ENCODE peak calls at places on chromosomes 5 and 9, in six cellular contexts. One of them, this sample, is unnamed.

GRCh38 chr5:104266161-104266560 is 703.6 kb upstream of the NUDT12 start:
- DNase-seq in GM12878: no peak
- DNase-seq in HepG2: no peak
- DNase-seq in K562: no peak
- DNase-seq in H1: no peak
- DNase-seq in GM12892: no peak
- DNase-seq in this sample: no peak

GRCh38 chr9:105656131-105656921 is 5.9 kb upstream of the TAL2 start:
- DNase-seq in GM12892: peak
- DNase-seq in HepG2: no peak
- DNase-seq in H1: no peak
- DNase-seq in K562: peak
- DNase-seq in GM12878: no peak
- DNase-seq in this sample: peak

GRCh38 chr5:55694152-55694830 is 17.8 kb downstream of the SLC38A9 start:
- DNase-seq in H1: no peak
- DNase-seq in GM12878: no peak
- DNase-seq in HepG2: peak
- DNase-seq in K562: no peak
- DNase-seq in GM12892: no peak
- DNase-seq in this sample: no peak

GRCh38 chr5:421287-421880 is 21.6 kb upstream of the EXOC3 start:
- DNase-seq in GM12878: no peak
- DNase-seq in H1: no peak
- DNase-seq in HepG2: no peak
- DNase-seq in K562: no peak
- DNase-seq in GM12892: no peak
- DNase-seq in this sample: no peak

GRCh38 chr5:7759257-7759871 is 91.6 kb downstream of the CFAP90 start:
- DNase-seq in GM12892: no peak
- DNase-seq in H1: no peak
- DNase-seq in HepG2: no peak
- DNase-seq in GM12878: no peak
- DNase-seq in K562: no peak
- DNase-seq in this sample: no peak

GRCh38 chr5:168057905-168058304 is 233.5 kb upstream of the WWC1 start:
- DNase-seq in GM12878: no peak
- DNase-seq in K562: no peak
- DNase-seq in H1: no peak
- DNase-seq in HepG2: no peak
- DNase-seq in GM12892: no peak
- DNase-seq in this sample: no peak

GRCh38 chr9:127971357-127972315 is 9.2 kb downstream of the EEIG1 start:
- DNase-seq in GM12878: no peak
- DNase-seq in H1: no peak
- DNase-seq in K562: no peak
- DNase-seq in GM12892: no peak
- DNase-seq in HepG2: no peak
- DNase-seq in this sample: no peak

GRCh38 chr5:132961887-132962286 is 1.5 kb downstream of the AFF4 start:
- DNase-seq in K562: no peak
- DNase-seq in HepG2: no peak
- DNase-seq in H1: no peak
- DNase-seq in GM12892: no peak
- DNase-seq in GM12878: no peak
- DNase-seq in this sample: no peak

GRCh38 chr9:73152445-73152844 is 780 bp downstream of the ANXA1 start:
- DNase-seq in K562: no peak
- DNase-seq in H1: no peak
- DNase-seq in HepG2: no peak
- DNase-seq in GM12892: no peak
- DNase-seq in GM12878: no peak
- DNase-seq in this sample: no peak

GRCh38 chr9:13787234-13787833 is 507.8 kb upstream of the MPDZ start:
- DNase-seq in HepG2: no peak
- DNase-seq in GM12878: no peak
- DNase-seq in H1: no peak
- DNase-seq in GM12892: no peak
- DNase-seq in K562: no peak
- DNase-seq in this sample: no peak

GRCh38 chr5:149429839-149430721 is 51.0 kb upstream of the IL17B start:
- DNase-seq in H1: no peak
- DNase-seq in GM12892: no peak
- DNase-seq in GM12878: no peak
- DNase-seq in K562: peak
- DNase-seq in HepG2: peak
- DNase-seq in this sample: no peak

GRCh38 chr9:89314955-89315354 is 3.3 kb upstream of the SECISBP2 start:
- DNase-seq in H1: no peak
- DNase-seq in GM12878: no peak
- DNase-seq in GM12892: no peak
- DNase-seq in HepG2: no peak
- DNase-seq in K562: no peak
- DNase-seq in this sample: no peak

GRCh38 chr5:100889165-100889564 is 13.9 kb downstream of the ST8SIA4 start:
- DNase-seq in K562: no peak
- DNase-seq in HepG2: no peak
- DNase-seq in H1: no peak
- DNase-seq in GM12878: no peak
- DNase-seq in GM12892: no peak
- DNase-seq in this sample: no peak

GRCh38 chr5:60510049-60510448 is 189.9 kb downstream of the DEPDC1B start:
- DNase-seq in GM12892: no peak
- DNase-seq in HepG2: no peak
- DNase-seq in K562: no peak
- DNase-seq in H1: no peak
- DNase-seq in GM12878: no peak
- DNase-seq in this sample: no peak

GRCh38 chr5:135405082-135405481 is 6.1 kb upstream of the MACROH2A1 start:
- DNase-seq in K562: no peak
- DNase-seq in GM12878: no peak
- DNase-seq in H1: no peak
- DNase-seq in GM12892: no peak
- DNase-seq in HepG2: no peak
- DNase-seq in this sample: no peak

GRCh38 chr5:123756325-123756664 is 244.3 kb downstream of the CSNK1G3 start:
- DNase-seq in H1: no peak
- DNase-seq in GM12892: no peak
- DNase-seq in K562: no peak
- DNase-seq in GM12878: no peak
- DNase-seq in HepG2: no peak
- DNase-seq in this sample: no peak

GRCh38 chr9:84357235-84357634 is 16.7 kb upstream of the SLC28A3 start:
- DNase-seq in GM12892: no peak
- DNase-seq in HepG2: no peak
- DNase-seq in GM12878: no peak
- DNase-seq in H1: no peak
- DNase-seq in K562: no peak
- DNase-seq in this sample: no peak

DNA sequence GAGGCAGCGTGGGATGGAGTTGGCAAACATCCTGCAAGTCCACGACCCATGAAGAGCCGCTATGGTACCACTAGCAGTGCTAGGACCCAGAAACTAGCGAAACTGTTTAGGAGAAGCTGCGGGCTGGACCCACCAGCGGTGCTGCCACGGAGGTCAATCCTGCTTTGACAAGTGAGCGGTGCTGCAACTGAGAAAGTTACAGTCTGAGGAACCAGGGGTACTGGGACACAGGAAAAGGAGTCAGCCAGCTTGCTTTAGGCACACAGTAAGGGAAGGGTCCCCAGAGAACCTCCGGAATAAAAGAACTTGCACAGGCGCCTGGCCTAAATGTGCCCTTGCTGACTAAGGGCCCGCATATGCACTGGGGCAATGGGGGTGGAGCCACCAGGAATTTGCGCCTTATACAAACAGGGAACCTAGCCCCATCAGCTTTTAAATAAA is 23.6 kb upstream of the ANXA2R start:
- DNase-seq in H1: no peak
- DNase-seq in K562: no peak
- DNase-seq in GM12878: no peak
- DNase-seq in HepG2: no peak
- DNase-seq in GM12892: no peak
- DNase-seq in this sample: no peak
- TF ChIP-seq POLR2AphosphoS5 in H1: no peak
- TF ChIP-seq POLR2AphosphoS5 in K562: no peak
- TF ChIP-seq POLR2AphosphoS5 in GM12878: no peak
- TF ChIP-seq POLR2AphosphoS5 in HepG2: no peak
- TF ChIP-seq POLR2AphosphoS5 in GM12892: no peak
- TF ChIP-seq POLR2AphosphoS5 in this sample: no peak

DNA sequence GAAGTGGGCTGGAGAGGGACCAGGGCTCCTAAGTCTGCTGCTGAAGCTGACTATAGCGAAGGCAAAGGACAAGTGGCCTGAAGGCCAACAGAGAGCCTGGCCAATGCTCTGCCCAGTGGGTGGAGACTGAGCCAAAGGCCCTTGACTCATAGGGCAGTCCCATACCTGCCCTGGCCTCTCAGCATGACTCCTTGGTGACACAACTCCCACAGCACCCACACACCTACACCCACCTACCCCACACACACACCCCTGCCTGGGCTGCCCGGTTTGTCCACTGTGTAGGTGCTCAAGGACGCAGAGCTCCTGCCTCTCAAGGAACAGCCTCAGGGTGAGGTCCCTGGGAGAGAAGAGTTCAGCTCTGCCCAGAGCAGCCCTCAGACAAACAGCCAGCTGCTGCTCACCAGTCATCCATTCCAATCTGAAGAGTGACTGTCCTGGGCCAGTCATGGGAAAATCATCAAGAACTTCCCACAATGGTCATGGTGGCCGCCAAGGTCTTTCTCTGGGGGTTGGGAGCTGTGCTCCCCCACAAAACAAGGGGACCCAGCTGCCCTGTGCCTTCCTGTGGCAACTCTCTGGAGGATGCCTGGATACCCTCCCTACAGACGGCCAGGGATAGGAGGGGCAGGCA is 5.0 kb downstream of the TNIP1 start:
- DNase-seq in GM12892: no peak
- DNase-seq in K562: no peak
- DNase-seq in HepG2: no peak
- DNase-seq in GM12878: no peak
- DNase-seq in H1: no peak
- DNase-seq in this sample: no peak
- TF ChIP-seq POLR2A in GM12892: no peak
- TF ChIP-seq POLR2A in K562: no peak
- TF ChIP-seq POLR2A in HepG2: no peak
- TF ChIP-seq POLR2A in GM12878: peak
- TF ChIP-seq POLR2A in H1: no peak
- TF ChIP-seq POLR2A in this sample: no peak

GRCh38 chr9:114655689-114656088 is 1.9 kb downstream of the TEX53 start:
- DNase-seq in K562: no peak
- DNase-seq in H1: no peak
- DNase-seq in GM12878: no peak
- DNase-seq in GM12892: no peak
- DNase-seq in HepG2: no peak
- DNase-seq in this sample: no peak
- TF ChIP-seq TAF1 in K562: no peak
- TF ChIP-seq TAF1 in H1: no peak
- TF ChIP-seq TAF1 in GM12878: no peak
- TF ChIP-seq TAF1 in GM12892: no peak
- TF ChIP-seq TAF1 in HepG2: no peak
- TF ChIP-seq TAF1 in this sample: no peak

DNA sequence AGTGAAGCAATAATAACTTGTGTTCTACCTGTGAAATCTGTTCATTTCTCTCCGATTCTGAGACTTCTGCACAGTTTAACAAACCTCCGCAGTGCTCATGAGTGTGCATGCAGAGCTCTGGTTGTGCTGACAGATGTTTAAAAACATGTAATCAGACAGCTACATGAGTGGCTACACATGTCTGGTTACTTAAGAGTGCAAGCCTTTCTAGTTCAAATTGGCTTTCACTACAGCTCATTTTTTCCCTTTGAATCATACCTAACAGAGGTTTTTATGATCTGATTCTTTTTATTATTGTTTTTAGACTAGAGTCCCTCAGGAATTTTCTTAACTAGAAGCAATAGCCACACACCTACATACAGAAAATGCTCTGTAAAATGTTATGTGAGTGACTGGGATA is 310.2 kb downstream of the ARRDC3 start:
- DNase-seq in GM12878: no peak
- DNase-seq in GM12892: no peak
- DNase-seq in K562: no peak
- DNase-seq in HepG2: no peak
- DNase-seq in H1: no peak
- DNase-seq in this sample: no peak
- TF ChIP-seq POLR2AphosphoS5 in GM12878: no peak
- TF ChIP-seq POLR2AphosphoS5 in GM12892: no peak
- TF ChIP-seq POLR2AphosphoS5 in K562: no peak
- TF ChIP-seq POLR2AphosphoS5 in HepG2: no peak
- TF ChIP-seq POLR2AphosphoS5 in H1: no peak
- TF ChIP-seq POLR2AphosphoS5 in this sample: no peak

GRCh38 chr5:180844432-180844831 is 16.6 kb downstream of the ZFP62 start:
- DNase-seq in HepG2: no peak
- DNase-seq in K562: no peak
- DNase-seq in GM12892: no peak
- DNase-seq in H1: no peak
- DNase-seq in GM12878: no peak
- DNase-seq in this sample: no peak

GRCh38 chr5:180844858-180845257 is 16.2 kb downstream of the ZFP62 start:
- DNase-seq in K562: no peak
- DNase-seq in H1: no peak
- DNase-seq in GM12878: no peak
- DNase-seq in HepG2: no peak
- DNase-seq in GM12892: no peak
- DNase-seq in this sample: no peak

GRCh38 chr5:180839227-180839626 is 21.8 kb downstream of the ZFP62 start:
- DNase-seq in HepG2: no peak
- DNase-seq in GM12878: no peak
- DNase-seq in K562: no peak
- DNase-seq in GM12892: no peak
- DNase-seq in H1: no peak
- DNase-seq in this sample: no peak

GRCh38 chr5:180839935-180840334 is 21.1 kb downstream of the ZFP62 start:
- DNase-seq in H1: no peak
- DNase-seq in K562: no peak
- DNase-seq in GM12878: no peak
- DNase-seq in GM12892: no peak
- DNase-seq in HepG2: no peak
- DNase-seq in this sample: no peak
- TF ChIP-seq POLR2A in H1: no peak
- TF ChIP-seq POLR2A in K562: no peak
- TF ChIP-seq POLR2A in GM12878: peak
- TF ChIP-seq POLR2A in GM12892: no peak
- TF ChIP-seq POLR2A in HepG2: no peak
- TF ChIP-seq POLR2A in this sample: no peak

This sample was measured in GM12891.